ENCODE peak calls at places on chromosomes 13 and 19, in nine cellular contexts. K is H54; V is foreskin keratinocyte; G is GM12864; S is heart right ventricle; Y is uterus; R is ovary; I is GM23338; F is CD8-positive, alpha-beta memory T cell. C is an unnamed sample.

GRCh38 chr13:102940143-102940542 is 94.3 kb downstream of the ERCC5 start:
- DNase-seq in F (no peak), R (no peak), I (peak; percentile 73), G (no peak), V (no peak), S (no peak), Y (no peak), K (no peak), C (no peak)

GRCh38 chr19:39021063-39021462 is 11.3 kb downstream of the FBXO27 start:
- DNase-seq in K (no peak), I (no peak), R (no peak), Y (no peak), V (no peak), G (peak; percentile 59), S (no peak), F (no peak), C (no peak)

GRCh38 chr19:58097783-58098681 is at the start of gene ZSCAN18:
- DNase-seq in Y (peak; percentile 98), V (peak; percentile 85), S (peak; percentile 98), I (peak; percentile 99), G (peak; percentile 42), F (peak; percentile 88), K (peak; percentile 99), R (peak; percentile 99), C (peak; percentile 99)

GRCh38 chr13:98189841-98190505 is 12.9 kb upstream of the RNF113B start:
- DNase-seq in V (no peak), Y (no peak), F (no peak), G (no peak), S (peak; percentile 27), I (no peak), K (no peak), R (peak; percentile 56), C (no peak)

GRCh38 chr19:2661615-2662014 is 40.9 kb downstream of the GNG7 start:
- DNase-seq in G (no peak), K (peak; percentile 58), V (no peak), I (peak; percentile 57), Y (no peak), R (no peak), F (no peak), S (no peak), C (no peak)

GRCh38 chr13:99018418-99019180 is 40.7 kb upstream of the DOCK9 start:
- DNase-seq in G (no peak), K (no peak), Y (no peak), V (peak; percentile 76), S (no peak), F (no peak), I (no peak), R (no peak), C (no peak)

GRCh38 chr19:11142528-11143171 is 12.9 kb downstream of the SPC24 start:
- DNase-seq in S (peak; percentile 95), Y (peak; percentile 96), K (peak; percentile 86), I (peak; percentile 62), F (no peak), G (no peak), R (peak; percentile 98), V (peak; percentile 73), C (no peak)

GRCh38 chr13:21435710-21436151 is 23.4 kb downstream of the ZDHHC20 start:
- DNase-seq in G (peak; percentile 85), I (no peak), V (peak; percentile 88), K (peak; percentile 26), R (no peak), Y (peak; percentile 51), S (peak; percentile 45), F (peak; percentile 21), C (no peak)

GRCh38 chr19:45973564-45974338 is at the start of gene NOVA2:
- DNase-seq in F (no peak), V (no peak), I (peak; percentile 96), S (peak; percentile 83), R (peak; percentile 60), K (peak; percentile 89), G (no peak), Y (peak; percentile 66), C (no peak)

GRCh38 chr19:30066781-30067759 is 125.0 kb downstream of the URI1 start:
- DNase-seq in K (no peak), S (no peak), R (peak; percentile 12), I (no peak), F (no peak), V (no peak), G (no peak), Y (no peak), C (no peak)

GRCh38 chr13:99639126-99639525 is 137.9 kb downstream of the TM9SF2 start:
- DNase-seq in G (no peak), R (no peak), Y (no peak), S (no peak), K (no peak), I (no peak), V (no peak), F (no peak), C (no peak)

GRCh38 chr13:34172048-34172447 is 354.1 kb downstream of the RFC3 start:
- DNase-seq in R (no peak), V (peak; percentile 62), F (no peak), S (no peak), G (no peak), I (no peak), Y (no peak), K (no peak), C (no peak)

GRCh38 chr19:40312533-40312932 is 27.4 kb upstream of the AKT2 start:
- DNase-seq in Y (no peak), S (no peak), R (peak; percentile 20), I (peak; percentile 68), V (no peak), G (no peak), K (no peak), F (no peak), C (no peak)

GRCh38 chr13:46639033-46639981 is 86.3 kb downstream of the LRCH1 start:
- DNase-seq in K (no peak), V (no peak), Y (no peak), G (no peak), S (no peak), R (no peak), F (no peak), I (no peak), C (no peak)

GRCh38 chr19:19064098-19064722 is 416 bp downstream of the SLC25A42 start:
- DNase-seq in G (no peak), S (no peak), Y (no peak), I (no peak), F (no peak), V (no peak), R (no peak), K (no peak), C (no peak)

GRCh38 chr13:45333251-45333972 is 7.6 kb downstream of the TPT1 start:
- DNase-seq in R (no peak), Y (no peak), S (no peak), F (no peak), V (no peak), I (no peak), K (no peak), G (no peak), C (no peak)

GRCh38 chr19:10881403-10882107 is 10.2 kb downstream of the CARM1 start:
- DNase-seq in V (no peak), G (no peak), Y (no peak), F (no peak), R (no peak), S (no peak), K (no peak), I (peak; percentile 58), C (no peak)

GRCh38 chr13:91537376-91537775 is 139.0 kb downstream of the GPC5 start:
- DNase-seq in Y (no peak), S (no peak), F (no peak), G (no peak), I (no peak), K (no peak), V (no peak), R (no peak), C (no peak)

GRCh38 chr13:31896427-31896826 is 135.1 kb upstream of the FRY start:
- DNase-seq in R (no peak), V (no peak), S (peak; percentile 19), F (no peak), G (no peak), Y (no peak), I (no peak), K (no peak), C (no peak)

C was measured in stimulated activated naive CD4-positive, alpha-beta T cell.